ENCODE peak calls at places on chromosomes 2 and 18, in nine cellular contexts. E is adrenal gland; P is NB4; V is activated T-helper 1 cell treated with anti-CD3 and anti-CD28 coated beads, Interleukin-2, amount 50 U/mL, for 16 hours; A is stimulated activated CD4-positive, alpha-beta T cell treated with anti-CD3 and anti-CD28 coated beads, Interleukin-2, amount 100 ng/mL, for 48 hours; S is IMR-90; U is posterior cingulate gyrus; B is activated effector memory CD4-positive, alpha-beta T cell treated with Interleukin-2 at 50 U/mL for 16 hours; T is HuH-7. I is an unnamed sample.

GRCh38 chr18:3782901-3783300 is 332.9 kb downstream of the TGIF1 start:
- DNase-seq in T (no peak), U (no peak), P (no peak), A (no peak), S (peak), B (no peak), V (no peak), E (no peak), I (no peak)

GRCh38 chr2:23555944-23556343 is 171.0 kb downstream of the KLHL29 start:
- DNase-seq in P (no peak), T (no peak), U (no peak), V (no peak), B (no peak), S (no peak), A (no peak), E (no peak), I (no peak)

GRCh38 chr2:43117521-43118143 is 108.8 kb downstream of the ZFP36L2 start:
- DNase-seq in B (no peak), T (no peak), U (no peak), P (no peak), E (no peak), S (no peak), V (no peak), A (no peak), I (no peak)

GRCh38 chr2:174145827-174146226 is 102.5 kb downstream of the OLA1 start:
- DNase-seq in U (no peak), P (peak), A (no peak), E (no peak), B (no peak), T (no peak), S (no peak), V (no peak), I (no peak)

GRCh38 chr2:67055387-67056304 is 341.5 kb upstream of the ETAA1 start:
- DNase-seq in T (no peak), S (peak), E (no peak), U (no peak), P (no peak), A (no peak), B (no peak), V (no peak), I (no peak)

GRCh38 chr2:197137234-197137633 is 173.3 kb downstream of the ANKRD44 start:
- DNase-seq in B (no peak), V (no peak), E (peak), T (no peak), A (no peak), P (no peak), U (no peak), S (peak), I (no peak)

GRCh38 chr2:175877845-175878563 is 124.1 kb downstream of the LNPK start:
- DNase-seq in B (no peak), A (no peak), V (no peak), E (peak), S (peak), U (no peak), T (no peak), P (no peak), I (no peak)

GRCh38 chr2:66574701-66575624 is 140.0 kb downstream of the MEIS1 start:
- DNase-seq in T (peak), V (no peak), B (no peak), U (peak), E (peak), P (peak), S (peak), A (no peak), I (peak)

GRCh38 chr18:76401496-76401895 is 93.5 kb downstream of the ZNF516 start:
- DNase-seq in A (no peak), B (no peak), S (no peak), E (no peak), U (no peak), P (peak), T (no peak), V (no peak), I (no peak)

GRCh38 chr2:159009940-159010339 is 41.5 kb downstream of the TANC1 start:
- DNase-seq in S (peak), T (no peak), P (no peak), V (no peak), U (no peak), A (no peak), E (no peak), B (no peak), I (no peak)

GRCh38 chr2:63872571-63873328 is 31.1 kb downstream of the UGP2 start:
- DNase-seq in E (no peak), T (no peak), V (no peak), P (no peak), S (no peak), B (no peak), A (no peak), U (no peak), I (no peak)

GRCh38 chr2:35410431-35411061 is 945.0 kb upstream of the CRIM1 start:
- DNase-seq in U (peak), A (peak), S (peak), B (no peak), P (peak), V (no peak), E (peak), T (peak), I (no peak)

GRCh38 chr2:115364078-115364477 is 921.6 kb downstream of the DPP10 start:
- DNase-seq in E (no peak), S (no peak), V (no peak), U (no peak), T (no peak), P (no peak), A (no peak), B (no peak), I (no peak)

GRCh38 chr2:10775036-10775780 is 37.4 kb downstream of the PDIA6 start:
- DNase-seq in B (no peak), P (no peak), T (no peak), A (no peak), E (no peak), V (no peak), S (no peak), U (no peak), I (no peak)

GRCh38 chr2:221189431-221189830 is 382.7 kb downstream of the EPHA4 start:
- DNase-seq in S (no peak), T (no peak), A (no peak), P (no peak), E (no peak), V (no peak), U (no peak), B (no peak), I (no peak)

GRCh38 chr18:50006470-50007046 is 188.4 kb downstream of the MYO5B start:
- DNase-seq in U (no peak), B (no peak), S (no peak), E (no peak), A (no peak), V (no peak), P (no peak), T (no peak), I (no peak)

I was measured in occipital lobe.